ENCODE peak calls at places on chromosome 17, in five cellular contexts. L is H9, C is trophoblast cell, T is H1, N is mesenchymal stem cell. X is an unnamed sample.

GRCh38 chr17:74671031-74671771 is 41.5 kb downstream of the CD300LF start:
- DNase-seq in C (peak), N (peak), T (peak), L (peak), X (peak)

GRCh38 chr17:5110816-5111215 is 862 bp downstream of the ZNF232 start:
- DNase-seq in L (no peak), C (no peak), T (no peak), N (peak), X (peak)

GRCh38 chr17:13541032-13541480 is 60.7 kb downstream of the HS3ST3A1 start:
- DNase-seq in L (no peak), T (no peak), N (peak), C (peak), X (no peak)

GRCh38 chr17:76009969-76010661 is 9.5 kb downstream of the CDK3 start:
- DNase-seq in T (no peak), C (no peak), L (no peak), N (no peak), X (no peak)

GRCh38 chr17:65539867-65540266 is 21.6 kb downstream of the AXIN2 start:
- DNase-seq in C (no peak), T (no peak), L (no peak), N (no peak), X (no peak)

GRCh38 chr17:48409607-48410006 is 20.4 kb downstream of the SKAP1 start:
- DNase-seq in N (no peak), C (no peak), L (no peak), T (no peak), X (no peak)

GRCh38 chr17:40331743-40332641 is 23.0 kb downstream of the RARA start:
- DNase-seq in T (no peak), N (no peak), C (no peak), L (no peak), X (no peak)

GRCh38 chr17:49191917-49192741 is 18.2 kb downstream of the GNGT2 start:
- DNase-seq in T (peak), C (peak), L (peak), N (peak), X (peak)

GRCh38 chr17:50668025-50668837 is 33.5 kb downstream of the ABCC3 start:
- DNase-seq in T (no peak), L (no peak), C (no peak), N (no peak), X (no peak)

GRCh38 chr17:47257651-47258339 is 4.2 kb downstream of the ITGB3 start:
- DNase-seq in C (no peak), L (no peak), N (peak), T (no peak), X (no peak)

GRCh38 chr17:79388556-79389295 is 222.1 kb downstream of the RBFOX3 start:
- DNase-seq in C (peak), N (peak), T (peak), L (peak), X (peak)

GRCh38 chr17:56718515-56718914 is 115.2 kb downstream of the C17orf67 start:
- DNase-seq in C (no peak), N (no peak), L (peak), T (no peak), X (no peak)

GRCh38 chr17:56723471-56723870 is 110.2 kb downstream of the C17orf67 start:
- DNase-seq in C (peak), N (no peak), L (no peak), T (no peak), X (no peak)

GRCh38 chr17:56715613-56716357 is 117.9 kb downstream of the C17orf67 start:
- DNase-seq in T (peak), C (peak), L (peak), N (peak), X (peak)

DNA sequence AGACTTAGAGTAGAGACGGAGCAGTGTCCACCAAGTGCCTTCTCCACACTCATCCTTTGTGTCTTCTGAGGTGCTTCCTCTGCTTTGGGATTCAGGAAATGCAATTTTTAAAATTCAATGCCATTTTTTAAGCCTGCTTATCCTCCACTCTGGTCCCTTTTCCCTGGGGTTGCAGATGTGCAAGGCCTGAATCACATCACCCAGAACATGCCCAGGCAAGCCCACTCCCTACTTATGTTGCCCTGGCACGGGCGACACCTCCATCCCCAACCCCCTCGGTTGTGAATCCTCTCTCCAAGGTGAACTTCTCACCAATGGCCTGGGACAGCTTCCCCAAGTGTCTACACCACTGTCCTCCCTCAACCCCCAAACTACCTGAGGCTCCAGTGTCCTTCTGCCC is 116.2 kb downstream of the C17orf67 start:
- DNase-seq in C (no peak), T (no peak), L (no peak), N (no peak), X (no peak)
- H4K91ac ChIP-seq in C (peak), T (peak), L (no peak), N (peak), X (peak)

GRCh38 chr17:41592601-41593305 is 6.1 kb upstream of the KRT14 start:
- DNase-seq in L (no peak), C (no peak), N (no peak), T (no peak), X (no peak)

GRCh38 chr17:41586863-41587495 is at the start of gene KRT14:
- DNase-seq in N (no peak), T (no peak), C (peak), L (no peak), X (no peak)

GRCh38 chr17:41585301-41585700 is 1.4 kb downstream of the KRT14 start:
- DNase-seq in N (no peak), L (no peak), T (no peak), C (no peak), X (no peak)

GRCh38 chr17:41588126-41588810 is 1.6 kb upstream of the KRT14 start:
- DNase-seq in T (no peak), N (no peak), C (no peak), L (no peak), X (no peak)

GRCh38 chr17:41589301-41589700 is 2.6 kb upstream of the KRT14 start:
- DNase-seq in C (no peak), L (no peak), T (no peak), N (no peak), X (no peak)
- H3K4ac ChIP-seq in C (no peak), L (no peak), T (peak), N (no peak), X (no peak)

GRCh38 chr17:61942085-61942484 is 14.3 kb upstream of the INTS2 start:
- DNase-seq in T (no peak), N (no peak), L (no peak), C (no peak), X (no peak)
- H2BK12ac ChIP-seq in T (no peak), N (no peak), L (no peak), C (no peak), X (no peak)

GRCh38 chr17:2783310-2784030 is 12.8 kb upstream of the RAP1GAP2 start:
- DNase-seq in N (no peak), T (no peak), L (no peak), C (no peak), X (no peak)

GRCh38 chr17:2782030-2782429 is 14.2 kb upstream of the RAP1GAP2 start:
- DNase-seq in N (no peak), T (no peak), L (no peak), C (no peak), X (no peak)

GRCh38 chr17:2779545-2779944 is 16.7 kb upstream of the RAP1GAP2 start:
- DNase-seq in T (no peak), C (no peak), N (no peak), L (no peak), X (no peak)

GRCh38 chr17:2780256-2780655 is 16.0 kb upstream of the RAP1GAP2 start:
- DNase-seq in N (no peak), L (no peak), T (no peak), C (no peak), X (no peak)

GRCh38 chr17:2780931-2781454 is 15.2 kb upstream of the RAP1GAP2 start:
- DNase-seq in C (no peak), T (no peak), N (no peak), L (no peak), X (no peak)
- H4K91ac ChIP-seq in C (no peak), T (no peak), N (no peak), L (no peak), X (no peak)

DNA sequence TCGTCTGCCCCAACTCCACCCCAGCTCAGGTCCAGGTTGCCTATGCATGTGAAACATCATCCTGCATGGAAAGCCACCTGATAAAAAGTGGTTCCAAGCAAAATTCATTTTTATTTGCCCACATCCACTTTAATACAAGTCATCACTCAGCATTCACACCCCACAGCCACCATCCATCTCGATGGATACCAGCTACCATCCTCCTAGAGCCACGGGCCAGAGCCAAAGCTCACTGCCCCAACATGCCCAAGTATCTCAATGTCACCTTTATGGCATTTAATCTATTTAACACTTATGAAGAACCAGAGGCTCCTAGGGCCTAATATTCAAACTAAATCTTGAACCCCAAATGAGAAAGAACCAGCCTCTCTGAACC is 70.5 kb downstream of the COPRS start:
- DNase-seq in L (no peak), T (no peak), C (no peak), N (no peak), X (no peak)
- H3K4ac ChIP-seq in L (no peak), T (no peak), C (no peak), N (no peak), X (no peak)

GRCh38 chr17:17120294-17120693 is 78.0 kb downstream of the MPRIP start:
- DNase-seq in N (no peak), T (no peak), L (no peak), C (no peak), X (no peak)
- H2BK12ac ChIP-seq in N (no peak), T (no peak), L (no peak), C (no peak), X (no peak)

GRCh38 chr17:15999974-16000827 is 577 bp downstream of the TTC19 start:
- DNase-seq in N (peak), C (peak), L (no peak), T (no peak), X (no peak)
- H4K91ac ChIP-seq in N (peak), C (peak), L (no peak), T (no peak), X (no peak)

GRCh38 chr17:44830359-44831269 is 527 bp upstream of the GJC1 start:
- DNase-seq in T (peak), L (peak), C (peak), N (peak), X (no peak)
- H3K4ac ChIP-seq in T (peak), L (no peak), C (peak), N (peak), X (no peak)

GRCh38 chr17:37513711-37514110 is 24.0 kb downstream of the DUSP14 start:
- DNase-seq in T (no peak), C (no peak), L (no peak), N (no peak), X (no peak)

GRCh38 chr17:37510056-37510455 is 20.4 kb downstream of the DUSP14 start:
- DNase-seq in N (no peak), T (no peak), C (no peak), L (no peak), X (no peak)

GRCh38 chr17:37507108-37507507 is 17.4 kb downstream of the DUSP14 start:
- DNase-seq in C (no peak), N (no peak), T (no peak), L (no peak), X (no peak)

GRCh38 chr17:37516131-37516561 is 26.5 kb downstream of the DUSP14 start:
- DNase-seq in T (no peak), N (peak), C (peak), L (no peak), X (no peak)

GRCh38 chr17:37512442-37513070 is 22.9 kb downstream of the DUSP14 start:
- DNase-seq in T (no peak), N (no peak), L (no peak), C (no peak), X (no peak)
- H2BK12ac ChIP-seq in T (no peak), N (no peak), L (no peak), C (no peak), X (no peak)

X was measured in neuronal stem cell.